ENCODE peak calls at places on chromosomes 16 and 17, in ten cellular contexts. S is gastrocnemius medialis; G is cardiac muscle cell; U is CD4-positive, alpha-beta T cell; Q is skeletal muscle cell; H is activated gamma-delta T cell treated with Interleukin-2 at 50 U/mL for 16 hours; O is endothelial cell of umbilical vein; E is effector memory CD8-positive, alpha-beta T cell; Y is tibial artery; P is erythroblast. A is an unnamed sample.

GRCh38 chr16:66677836-66678235 is 18.7 kb downstream of the CMTM4 start:
- DNase-seq in S (no peak), G (no peak), U (no peak), Q (no peak), H (no peak), O (no peak), E (no peak), Y (no peak), P (no peak), A (no peak)

GRCh38 chr17:28746611-28747045 is 2.8 kb downstream of the TRAF4 start:
- DNase-seq in S (peak), G (no peak), U (no peak), Q (peak), H (no peak), O (peak), E (no peak), Y (no peak), P (no peak), A (no peak)

GRCh38 chr16:11128211-11129123 is 127.5 kb downstream of the SOCS1 start:
- DNase-seq in S (no peak), G (peak), U (no peak), Q (no peak), H (no peak), O (no peak), E (no peak), Y (peak), P (peak), A (peak)

GRCh38 chr17:45301674-45302073 is 15.1 kb downstream of the MAP3K14 start:
- DNase-seq in S (no peak), G (no peak), U (no peak), Q (no peak), H (no peak), O (no peak), E (no peak), Y (no peak), P (no peak), A (no peak)

GRCh38 chr17:67500261-67500660 is 123.2 kb downstream of the PITPNC1 start:
- DNase-seq in S (no peak), G (no peak), U (no peak), Q (no peak), H (no peak), O (no peak), E (no peak), Y (no peak), P (no peak), A (no peak)

GRCh38 chr16:14672403-14672971 is 21.6 kb downstream of the PLA2G10 start:
- DNase-seq in S (no peak), G (peak), U (no peak), Q (no peak), H (no peak), O (no peak), E (no peak), Y (no peak), P (no peak), A (no peak)

GRCh38 chr17:51015145-51015558 is 105.5 kb downstream of the SPAG9 start:
- DNase-seq in S (no peak), G (peak), U (no peak), Q (no peak), H (no peak), O (peak), E (no peak), Y (no peak), P (no peak), A (no peak)

GRCh38 chr17:76867578-76868175 is 527 bp upstream of the MGAT5B start:
- DNase-seq in S (no peak), G (peak), U (no peak), Q (peak), H (no peak), O (peak), E (no peak), Y (no peak), P (peak), A (no peak)

GRCh38 chr17:27323538-27324212 is 29.8 kb downstream of the WSB1 start:
- DNase-seq in S (peak), G (peak), U (no peak), Q (peak), H (no peak), O (peak), E (no peak), Y (peak), P (peak), A (peak)

GRCh38 chr16:27355610-27356009 is 41.8 kb downstream of the IL4R start:
- DNase-seq in S (no peak), G (peak), U (peak), Q (no peak), H (peak), O (peak), E (no peak), Y (peak), P (peak), A (peak)

GRCh38 chr16:84281077-84281476 is 13.6 kb upstream of the WFDC1 start:
- DNase-seq in S (no peak), G (peak), U (no peak), Q (no peak), H (no peak), O (no peak), E (no peak), Y (no peak), P (peak), A (no peak)

GRCh38 chr17:16931318-16932060 is 40.4 kb downstream of the TNFRSF13B start:
- DNase-seq in S (no peak), G (no peak), U (no peak), Q (no peak), H (no peak), O (no peak), E (no peak), Y (no peak), P (no peak), A (peak)

GRCh38 chr16:54193656-54194007 is 93.0 kb downstream of the IRX3 start:
- DNase-seq in S (peak), G (peak), U (no peak), Q (no peak), H (peak), O (peak), E (no peak), Y (peak), P (peak), A (peak)

GRCh38 chr17:74016504-74016903 is 187.0 kb upstream of the RPL38 start:
- DNase-seq in S (no peak), G (no peak), U (no peak), Q (no peak), H (no peak), O (no peak), E (no peak), Y (no peak), P (no peak), A (no peak)

GRCh38 chr17:30600830-30601494 is 123.8 kb downstream of the GOSR1 start:
- DNase-seq in S (no peak), G (peak), U (peak), Q (no peak), H (no peak), O (peak), E (peak), Y (no peak), P (peak), A (no peak)

GRCh38 chr17:69093279-69093789 is 32.6 kb upstream of the ABCA9 start:
- DNase-seq in S (no peak), G (peak), U (no peak), Q (no peak), H (no peak), O (peak), E (no peak), Y (no peak), P (peak), A (no peak)

GRCh38 chr16:87321336-87322107 is 4.3 kb upstream of the C16orf95 start:
- DNase-seq in S (no peak), G (no peak), U (no peak), Q (no peak), H (no peak), O (no peak), E (no peak), Y (no peak), P (no peak), A (no peak)

GRCh38 chr17:50691550-50692447 is 15.9 kb downstream of the ANKRD40 start:
- DNase-seq in S (no peak), G (no peak), U (no peak), Q (no peak), H (no peak), O (no peak), E (no peak), Y (no peak), P (no peak), A (no peak)

GRCh38 chr17:14329900-14330491 is 29.1 kb downstream of the HS3ST3B1 start:
- DNase-seq in S (no peak), G (no peak), U (no peak), Q (no peak), H (no peak), O (no peak), E (no peak), Y (no peak), P (no peak), A (no peak)

GRCh38 chr17:58344791-58345157 is 7.2 kb downstream of the SUPT4H1 start:
- DNase-seq in S (no peak), G (no peak), U (no peak), Q (no peak), H (peak), O (no peak), E (peak), Y (no peak), P (no peak), A (no peak)

GRCh38 chr16:14003119-14003570 is 68.0 kb upstream of the MRTFB start:
- DNase-seq in S (no peak), G (peak), U (no peak), Q (peak), H (no peak), O (peak), E (no peak), Y (peak), P (no peak), A (peak)